ENCODE peak calls at places on chromosomes 1 and 21, in eight cellular contexts. One of them, this sample, is unnamed.

GRCh38 chr1:17314491-17314971 is 6.5 kb downstream of the PADI4 start:
- DNase-seq in LoVo: no peak
- DNase-seq in ecto neural progenitor cell: no peak
- DNase-seq in glutamatergic neuron: peak; percentile 33
- DNase-seq in mesothelial cell of epicardium: no peak
- DNase-seq in brain pericyte: no peak
- DNase-seq in NCI-H1105 treated with DMSO at 0.1 percent for 48 hours: no peak
- DNase-seq in cerebellar cortex: no peak
- DNase-seq in this sample: no peak

GRCh38 chr21:44455524-44456206 is 355 bp downstream of the LRRC3 start:
- DNase-seq in cerebellar cortex: no peak
- DNase-seq in ecto neural progenitor cell: peak; percentile 70
- DNase-seq in glutamatergic neuron: no peak
- DNase-seq in mesothelial cell of epicardium: no peak
- DNase-seq in LoVo: peak; percentile 46
- DNase-seq in brain pericyte: no peak
- DNase-seq in NCI-H1105 treated with DMSO at 0.1 percent for 48 hours: peak; percentile 9
- DNase-seq in this sample: peak; percentile 17

GRCh38 chr1:184158911-184159701 is 107.6 kb downstream of the TSEN15 start:
- DNase-seq in NCI-H1105 treated with DMSO at 0.1 percent for 48 hours: no peak
- DNase-seq in cerebellar cortex: no peak
- DNase-seq in mesothelial cell of epicardium: no peak
- DNase-seq in brain pericyte: no peak
- DNase-seq in LoVo: no peak
- DNase-seq in ecto neural progenitor cell: no peak
- DNase-seq in glutamatergic neuron: no peak
- DNase-seq in this sample: no peak

GRCh38 chr1:200139661-200140250 is 112.2 kb downstream of the NR5A2 start:
- DNase-seq in cerebellar cortex: peak; percentile 31
- DNase-seq in LoVo: peak; percentile 56
- DNase-seq in NCI-H1105 treated with DMSO at 0.1 percent for 48 hours: peak; percentile 67
- DNase-seq in glutamatergic neuron: no peak
- DNase-seq in ecto neural progenitor cell: no peak
- DNase-seq in mesothelial cell of epicardium: no peak
- DNase-seq in brain pericyte: no peak
- DNase-seq in this sample: no peak

GRCh38 chr1:156103521-156103947 is 11.0 kb upstream of the LMNA start:
- DNase-seq in mesothelial cell of epicardium: no peak
- DNase-seq in NCI-H1105 treated with DMSO at 0.1 percent for 48 hours: no peak
- DNase-seq in LoVo: no peak
- DNase-seq in ecto neural progenitor cell: no peak
- DNase-seq in cerebellar cortex: no peak
- DNase-seq in brain pericyte: no peak
- DNase-seq in glutamatergic neuron: no peak
- DNase-seq in this sample: no peak

GRCh38 chr1:233607252-233608119 is 6.4 kb upstream of the KCNK1 start:
- DNase-seq in cerebellar cortex: peak; percentile 10
- DNase-seq in glutamatergic neuron: no peak
- DNase-seq in brain pericyte: no peak
- DNase-seq in LoVo: peak; percentile 52
- DNase-seq in ecto neural progenitor cell: no peak
- DNase-seq in mesothelial cell of epicardium: no peak
- DNase-seq in NCI-H1105 treated with DMSO at 0.1 percent for 48 hours: no peak
- DNase-seq in this sample: no peak

GRCh38 chr1:30762931-30763653 is 5.5 kb upstream of the LAPTM5 start:
- DNase-seq in LoVo: no peak
- DNase-seq in NCI-H1105 treated with DMSO at 0.1 percent for 48 hours: no peak
- DNase-seq in cerebellar cortex: no peak
- DNase-seq in mesothelial cell of epicardium: no peak
- DNase-seq in ecto neural progenitor cell: no peak
- DNase-seq in brain pericyte: no peak
- DNase-seq in glutamatergic neuron: no peak
- DNase-seq in this sample: no peak

GRCh38 chr1:147177611-147178370 is 5.5 kb upstream of the PRKAB2 start:
- DNase-seq in cerebellar cortex: no peak
- DNase-seq in brain pericyte: no peak
- DNase-seq in NCI-H1105 treated with DMSO at 0.1 percent for 48 hours: no peak
- DNase-seq in ecto neural progenitor cell: no peak
- DNase-seq in glutamatergic neuron: no peak
- DNase-seq in mesothelial cell of epicardium: no peak
- DNase-seq in LoVo: no peak
- DNase-seq in this sample: no peak

GRCh38 chr21:46317710-46318463 is 5.8 kb downstream of the C21orf58 start:
- DNase-seq in mesothelial cell of epicardium: no peak
- DNase-seq in NCI-H1105 treated with DMSO at 0.1 percent for 48 hours: no peak
- DNase-seq in brain pericyte: no peak
- DNase-seq in LoVo: no peak
- DNase-seq in cerebellar cortex: no peak
- DNase-seq in ecto neural progenitor cell: no peak
- DNase-seq in glutamatergic neuron: no peak
- DNase-seq in this sample: no peak

GRCh38 chr1:2493691-2494322 is 17.7 kb downstream of the PLCH2 start:
- DNase-seq in brain pericyte: no peak
- DNase-seq in glutamatergic neuron: no peak
- DNase-seq in ecto neural progenitor cell: no peak
- DNase-seq in LoVo: no peak
- DNase-seq in mesothelial cell of epicardium: no peak
- DNase-seq in NCI-H1105 treated with DMSO at 0.1 percent for 48 hours: no peak
- DNase-seq in cerebellar cortex: peak; percentile 62
- DNase-seq in this sample: no peak

GRCh38 chr1:8523641-8524206 is 205.8 kb downstream of the SLC45A1 start:
- DNase-seq in glutamatergic neuron: no peak
- DNase-seq in brain pericyte: no peak
- DNase-seq in mesothelial cell of epicardium: no peak
- DNase-seq in LoVo: no peak
- DNase-seq in ecto neural progenitor cell: no peak
- DNase-seq in cerebellar cortex: no peak
- DNase-seq in NCI-H1105 treated with DMSO at 0.1 percent for 48 hours: no peak
- DNase-seq in this sample: no peak

GRCh38 chr1:209673631-209674417 is 1.4 kb upstream of the G0S2 start:
- DNase-seq in NCI-H1105 treated with DMSO at 0.1 percent for 48 hours: no peak
- DNase-seq in brain pericyte: no peak
- DNase-seq in glutamatergic neuron: no peak
- DNase-seq in cerebellar cortex: no peak
- DNase-seq in ecto neural progenitor cell: no peak
- DNase-seq in LoVo: no peak
- DNase-seq in mesothelial cell of epicardium: no peak
- DNase-seq in this sample: no peak